ENCODE peak calls at places on chromosomes 13 and 19, in seven cellular contexts. M is A549, G is breast epithelium, A is spleen, D is esophagus squamous epithelium, Y is heart left ventricle, J is IMR-90. L is an unnamed sample.
A peak's percentile ranks its signal among the peaks of the same experiment; 100 is the strongest.

GRCh38 chr19:33316521-33317284 is 14.4 kb upstream of the CEBPA start:
- DNase-seq in G (no peak), J (no peak), M (peak; percentile 64), Y (no peak), D (no peak), A (no peak), L (no peak)

GRCh38 chr19:1671716-1672037 is 19.3 kb upstream of the TCF3 start:
- DNase-seq in M (no peak), Y (no peak), A (no peak), G (no peak), J (no peak), D (no peak), L (no peak)

GRCh38 chr13:67230774-67231480 is 791 bp upstream of the PCDH9 start:
- DNase-seq in M (peak; percentile 71), G (peak; percentile 24), Y (peak; percentile 66), A (peak; percentile 87), D (no peak), J (peak; percentile 64), L (peak; percentile 49)

GRCh38 chr19:32674153-32674958 is 624 bp downstream of the ANKRD27 start:
- DNase-seq in G (no peak), D (no peak), J (no peak), A (peak; percentile 81), Y (no peak), M (no peak), L (no peak)

GRCh38 chr19:48568345-48568886 is 16.4 kb downstream of the SULT2B1 start:
- DNase-seq in D (no peak), Y (peak; percentile 84), J (peak; percentile 88), M (peak; percentile 98), G (peak; percentile 91), A (no peak), L (peak; percentile 83)

GRCh38 chr19:48213959-48214358 is 41.8 kb downstream of the CARD8 start:
- DNase-seq in J (no peak), D (no peak), G (no peak), A (no peak), Y (no peak), M (no peak), L (no peak)

GRCh38 chr19:33606556-33606955 is 15.2 kb upstream of the CHST8 start:
- DNase-seq in M (no peak), G (no peak), Y (no peak), A (no peak), D (no peak), J (no peak), L (no peak)

GRCh38 chr13:112651750-112652511 is 37.9 kb upstream of the ATP11A start:
- DNase-seq in J (no peak), D (no peak), G (no peak), Y (no peak), M (no peak), A (no peak), L (peak; percentile 21)

GRCh38 chr13:20492641-20493040 is 33.0 kb downstream of the CRYL1 start:
- DNase-seq in Y (no peak), D (no peak), J (peak; percentile 65), A (no peak), M (peak; percentile 52), G (no peak), L (no peak)

GRCh38 chr13:103884139-103884723 is 818.0 kb upstream of the SLC10A2 start:
- DNase-seq in A (no peak), M (no peak), J (no peak), Y (no peak), G (no peak), D (no peak), L (no peak)

GRCh38 chr19:58040751-58041525 is 7.1 kb downstream of the ZSCAN1 start:
- DNase-seq in M (no peak), J (no peak), D (no peak), A (no peak), Y (no peak), G (no peak), L (no peak)

GRCh38 chr13:23628765-23629565 is 58.8 kb downstream of the TNFRSF19 start:
- DNase-seq in M (no peak), G (no peak), Y (no peak), J (no peak), D (no peak), A (no peak), L (no peak)

GRCh38 chr19:11425719-11426457 is 6.8 kb upstream of the RGL3 start:
- DNase-seq in M (no peak), J (no peak), Y (no peak), A (no peak), G (no peak), D (no peak), L (no peak)

GRCh38 chr13:49821216-49821820 is 28.8 kb upstream of the KPNA3 start:
- DNase-seq in G (no peak), A (no peak), J (no peak), Y (no peak), D (no peak), M (peak; percentile 22), L (no peak)

GRCh38 chr13:78736142-78736541 is 77.2 kb upstream of the OBI1 start:
- DNase-seq in D (no peak), Y (no peak), M (no peak), G (no peak), A (no peak), J (no peak), L (no peak)

GRCh38 chr13:24683833-24684599 is 3.8 kb downstream of the ATP12A start:
- DNase-seq in G (no peak), D (no peak), J (peak; percentile 23), M (peak; percentile 35), A (peak; percentile 86), Y (peak; percentile 50), L (peak; percentile 79)

GRCh38 chr13:52840066-52840465 is 8.4 kb downstream of the PCDH8 start:
- DNase-seq in J (no peak), Y (no peak), M (no peak), D (no peak), A (no peak), G (no peak), L (no peak)

GRCh38 chr19:14114854-14115253 is 2.7 kb downstream of the PRKACA start:
- DNase-seq in G (no peak), M (peak; percentile 60), D (no peak), J (no peak), A (peak; percentile 91), Y (peak; percentile 72), L (peak; percentile 62)

DNA sequence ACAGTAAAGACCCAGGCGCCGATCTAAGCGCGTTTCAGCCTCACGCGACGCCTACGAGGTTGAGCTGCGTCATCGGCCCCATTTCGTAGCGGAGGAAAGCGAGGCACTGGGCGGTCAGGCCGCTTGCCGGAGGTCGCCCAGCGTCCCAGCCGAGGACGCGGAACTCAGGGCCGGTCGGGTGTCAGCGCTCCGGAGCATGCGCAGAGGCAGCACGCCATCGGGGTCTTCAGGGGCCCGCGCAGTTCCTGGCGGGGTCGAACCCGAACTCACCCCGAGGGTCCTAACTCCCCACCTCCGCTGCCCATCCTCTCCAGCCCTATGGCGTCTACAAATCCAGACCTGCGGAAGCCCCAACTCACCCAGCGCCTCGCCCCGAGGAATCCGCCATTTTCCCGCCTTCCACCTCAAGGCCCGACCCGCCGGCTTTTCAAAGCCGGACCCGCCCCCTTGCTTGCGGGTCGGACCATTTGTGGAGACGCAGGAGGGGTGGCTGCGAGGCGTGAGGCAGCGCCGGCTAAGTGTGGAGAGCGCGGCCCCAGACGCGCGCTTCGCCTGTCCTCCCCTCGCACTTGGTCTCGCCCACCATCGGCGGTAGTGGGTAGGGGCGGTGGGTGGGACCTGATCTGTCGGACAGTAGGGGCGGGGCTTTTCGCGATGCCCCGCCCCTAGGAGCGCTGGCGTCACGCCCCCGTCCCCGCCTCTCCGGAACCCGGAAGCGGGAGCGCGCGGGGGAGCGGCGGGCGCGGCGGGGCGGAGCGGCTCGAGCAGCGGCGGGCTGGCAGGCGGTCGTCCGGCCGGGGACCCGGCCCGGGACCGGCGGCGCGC is at the start of the genes HAUS8 and MYO9B:
- DNase-seq in M (peak; percentile 99), Y (peak; percentile 100), A (peak; percentile 100), D (peak; percentile 98), G (peak; percentile 99), J (peak; percentile 100), L (peak; percentile 100)
- TF ChIP-seq POLR2A in M (peak; percentile 52), Y (peak; percentile 48), A (no peak), D (peak; percentile 35), G (no peak), J (peak; percentile 90), L (peak; percentile 8)

GRCh38 chr19:12789904-12790619 is 1.2 kb upstream of the JUNB start:
- DNase-seq in M (peak; percentile 94), J (peak; percentile 93), D (peak; percentile 80), A (peak; percentile 100), G (peak; percentile 96), Y (peak; percentile 98), L (peak; percentile 98)
- TF ChIP-seq POLR2A in M (peak; percentile 9), J (peak; percentile 15), D (peak; percentile 20), A (peak; percentile 79), G (peak; percentile 96), Y (peak; percentile 83), L (peak; percentile 96)

GRCh38 chr19:291561-292280 is 518 bp upstream of the PLPP2 start:
- DNase-seq in M (peak; percentile 29), D (no peak), Y (no peak), J (no peak), G (no peak), A (no peak), L (no peak)

GRCh38 chr19:292281-292884 is 1.2 kb upstream of the PLPP2 start:
- DNase-seq in D (no peak), J (no peak), A (no peak), Y (no peak), G (no peak), M (no peak), L (no peak)

GRCh38 chr19:289651-290538 is 1.3 kb downstream of the PLPP2 start:
- DNase-seq in M (peak; percentile 86), G (peak; percentile 86), Y (no peak), A (no peak), J (peak; percentile 25), D (no peak), L (peak; percentile 73)

GRCh38 chr19:288911-289310 is 2.3 kb downstream of the PLPP2 start:
- DNase-seq in A (no peak), D (no peak), M (no peak), G (no peak), Y (no peak), J (no peak), L (no peak)

DNA sequence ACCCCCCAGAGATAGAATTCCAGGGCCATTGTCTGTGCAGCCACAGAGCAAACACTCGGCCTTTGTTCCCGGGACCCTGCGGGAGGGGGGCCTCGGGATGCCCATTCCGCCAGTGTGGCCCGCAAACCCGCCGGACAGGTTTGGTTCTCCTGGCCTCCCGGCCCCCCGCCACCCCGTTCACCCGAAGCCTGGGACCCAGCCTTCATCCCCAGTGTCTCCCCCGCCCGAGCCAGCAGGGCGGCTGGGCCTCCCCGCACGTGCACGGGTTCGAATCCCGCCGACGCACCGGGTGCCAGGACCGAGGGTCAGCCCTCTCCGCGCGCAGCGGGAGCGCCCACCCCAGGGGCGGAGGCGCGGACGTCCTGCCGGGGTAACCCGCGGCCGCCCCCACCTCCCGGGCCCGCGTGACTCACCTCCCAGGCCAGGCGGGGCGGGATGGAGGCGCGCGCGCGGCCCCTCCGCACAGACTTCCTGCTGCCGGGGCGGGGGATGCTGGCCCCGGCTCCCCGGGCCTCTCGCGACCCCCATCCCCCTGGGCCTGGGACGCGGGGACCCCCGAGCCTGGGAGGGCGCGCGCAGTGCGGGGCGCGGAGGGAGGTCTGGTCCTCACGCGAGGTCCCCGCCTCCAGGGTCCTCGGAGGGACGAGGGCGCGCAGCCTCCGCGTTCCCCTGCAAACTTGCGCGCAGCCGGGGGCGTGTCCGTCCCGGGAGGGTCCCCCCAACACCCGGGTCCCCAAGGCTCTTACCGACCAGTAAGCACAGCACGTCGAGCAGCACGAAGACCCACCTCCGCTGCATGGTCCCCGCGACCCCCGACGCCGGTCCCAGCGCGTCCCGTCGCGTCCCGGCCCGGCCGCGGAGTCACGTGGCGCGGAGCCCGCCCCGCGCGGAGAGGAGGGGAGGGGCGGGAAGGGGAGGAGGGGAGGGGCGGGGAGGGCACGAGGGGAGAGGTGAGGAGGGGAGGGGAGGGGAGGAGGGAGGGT is at the start of gene PLPP2:
- DNase-seq in A (no peak), M (peak; percentile 62), J (no peak), D (no peak), Y (no peak), G (peak; percentile 94), L (peak; percentile 78)
- TF ChIP-seq POLR2A in A (no peak), M (peak; percentile 33), J (no peak), D (no peak), Y (no peak), G (peak; percentile 25), L (peak; percentile 30)

GRCh38 chr19:45137179-45137761 is 23.5 kb downstream of the NKPD1 start:
- DNase-seq in Y (peak; percentile 57), A (no peak), G (no peak), J (no peak), D (no peak), M (no peak), L (no peak)
- TF ChIP-seq POLR2A in Y (no peak), A (no peak), G (no peak), J (no peak), D (no peak), M (no peak), L (no peak)

L was measured in body of pancreas.